ENCODE peak calls at places on chromosomes 2 and 18, in six cellular contexts. T is fibroblast of lung, C is mucosa of descending colon, Y is osteoblast, N is IMR-90, R is A673. A is an unnamed sample.
A peak's percentile ranks its signal among the peaks of the same experiment; 100 is the strongest.

GRCh38 chr2:85719609-85720240 is 25.6 kb downstream of the GNLY start:
- DNase-seq in T (no peak), C (no peak), Y (no peak), N (no peak), R (no peak), A (no peak)

GRCh38 chr18:23550898-23551297 is 35.4 kb downstream of the NPC1 start:
- DNase-seq in T (no peak), C (no peak), Y (no peak), N (no peak), R (no peak), A (no peak)

GRCh38 chr2:177291701-177292100 is 27.2 kb upstream of the NFE2L2 start:
- DNase-seq in T (no peak), C (no peak), Y (no peak), N (no peak), R (no peak), A (no peak)

GRCh38 chr18:49044898-49045297 is 94.1 kb upstream of the SMAD7 start:
- DNase-seq in T (no peak), C (no peak), Y (no peak), N (no peak), R (no peak), A (no peak)

GRCh38 chr2:126761981-126762878 is 106.3 kb downstream of the GYPC start:
- DNase-seq in T (no peak), C (no peak), Y (no peak), N (no peak), R (no peak), A (no peak)

GRCh38 chr2:129727286-129727685 is 252.2 kb upstream of the RAB6C start:
- DNase-seq in T (no peak), C (no peak), Y (no peak), N (no peak), R (no peak), A (no peak)

GRCh38 chr2:54386993-54387590 is 69.0 kb upstream of the SPTBN1 start:
- DNase-seq in T (peak; percentile 49), C (no peak), Y (no peak), N (peak; percentile 63), R (no peak), A (no peak)

GRCh38 chr2:209305746-209306196 is 118.1 kb upstream of the MAP2 start:
- DNase-seq in T (no peak), C (peak; percentile 34), Y (no peak), N (no peak), R (no peak), A (no peak)

GRCh38 chr2:20049631-20050030 is 1.8 kb downstream of the LAPTM4A start:
- DNase-seq in T (peak; percentile 36), C (no peak), Y (peak; percentile 43), N (peak; percentile 37), R (peak; percentile 53), A (no peak)

GRCh38 chr2:191636235-191636543 is 41.7 kb upstream of the NABP1 start:
- DNase-seq in T (peak; percentile 55), C (no peak), Y (peak; percentile 68), N (peak; percentile 88), R (no peak), A (no peak)

GRCh38 chr2:71389379-71390072 is 57.9 kb downstream of the ZNF638 start:
- DNase-seq in T (no peak), C (no peak), Y (no peak), N (no peak), R (no peak), A (no peak)

GRCh38 chr2:63078852-63079606 is 28.4 kb downstream of the OTX1 start:
- DNase-seq in T (no peak), C (no peak), Y (peak; percentile 25), N (no peak), R (peak; percentile 33), A (no peak)

GRCh38 chr2:80815259-80815658 is 510.7 kb upstream of the LRRTM1 start:
- DNase-seq in T (no peak), C (no peak), Y (no peak), N (no peak), R (no peak), A (no peak)

GRCh38 chr2:151973901-151974199 is 125.0 kb downstream of the CACNB4 start:
- DNase-seq in T (peak; percentile 28), C (no peak), Y (no peak), N (peak; percentile 29), R (no peak), A (no peak)

GRCh38 chr2:23423062-23423872 is 38.3 kb downstream of the KLHL29 start:
- DNase-seq in T (no peak), C (no peak), Y (no peak), N (no peak), R (no peak), A (no peak)

GRCh38 chr2:12613137-12613912 is 103.4 kb upstream of the TRIB2 start:
- DNase-seq in T (no peak), C (no peak), Y (no peak), N (no peak), R (peak; percentile 55), A (no peak)

GRCh38 chr2:66434679-66435548 is at the start of gene MEIS1:
- DNase-seq in T (peak; percentile 100), C (peak; percentile 87), Y (peak; percentile 98), N (peak; percentile 100), R (peak; percentile 98), A (peak; percentile 84)

GRCh38 chr2:85401844-85402243 is 8.3 kb downstream of the CAPG start:
- DNase-seq in T (no peak), C (no peak), Y (peak; percentile 32), N (no peak), R (no peak), A (peak; percentile 35)

GRCh38 chr18:71442830-71443229 is 1101.3 kb downstream of the CBLN2 start:
- DNase-seq in T (peak; percentile 82), C (no peak), Y (no peak), N (no peak), R (no peak), A (no peak)

GRCh38 chr18:57585846-57586242 is 658 bp downstream of the FECH start:
- DNase-seq in T (no peak), C (no peak), Y (no peak), N (no peak), R (peak; percentile 19), A (no peak)

GRCh38 chr2:233053928-233054774 is 6.0 kb upstream of the INPP5D start:
- DNase-seq in T (peak; percentile 38), C (no peak), Y (peak; percentile 93), N (peak; percentile 23), R (peak; percentile 68), A (peak; percentile 94)

GRCh38 chr18:77057043-77057442 is 75.5 kb downstream of the MBP start:
- DNase-seq in T (peak; percentile 49), C (peak; percentile 71), Y (peak; percentile 56), N (no peak), R (no peak), A (no peak)

GRCh38 chr2:19746611-19747309 is 155.0 kb downstream of the TTC32 start:
- DNase-seq in T (peak; percentile 40), C (no peak), Y (no peak), N (peak; percentile 25), R (peak; percentile 35), A (no peak)

GRCh38 chr2:178205853-178206516 is 11.7 kb downstream of the OSBPL6 start:
- DNase-seq in T (peak; percentile 18), C (no peak), Y (peak; percentile 76), N (peak; percentile 80), R (no peak), A (no peak)

GRCh38 chr18:8235916-8236315 is 373.3 kb upstream of the RAB12 start:
- DNase-seq in T (no peak), C (no peak), Y (no peak), N (no peak), R (no peak), A (no peak)

GRCh38 chr2:9215680-9216079 is 9.1 kb downstream of the ASAP2 start:
- DNase-seq in T (no peak), C (no peak), Y (no peak), N (no peak), R (no peak), A (no peak)

GRCh38 chr2:235601960-235602704 is 108.3 kb downstream of the AGAP1 start:
- DNase-seq in T (no peak), C (no peak), Y (no peak), N (no peak), R (no peak), A (no peak)

GRCh38 chr2:163182764-163183354 is 344.3 kb upstream of the KCNH7 start:
- DNase-seq in T (peak; percentile 33), C (no peak), Y (peak; percentile 14), N (peak; percentile 32), R (peak; percentile 21), A (no peak)

DNA sequence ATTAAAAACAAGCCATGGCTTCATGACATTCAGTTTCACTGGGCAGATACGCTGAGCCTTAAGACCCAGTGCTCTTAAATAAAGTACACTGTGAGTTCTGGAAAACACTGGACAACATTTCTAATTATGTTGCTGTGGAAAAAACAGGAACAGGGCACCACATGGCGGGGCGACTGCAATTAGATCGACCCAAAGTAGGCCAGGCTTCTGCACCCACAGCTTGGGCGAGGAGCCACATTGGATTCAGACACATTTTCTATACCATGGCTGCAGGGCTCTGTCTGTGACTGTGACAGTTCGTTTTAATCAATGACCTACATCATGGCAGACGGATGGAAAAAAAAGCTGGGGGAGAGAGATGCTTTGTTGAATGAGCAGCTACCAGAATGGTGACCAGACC is 227.2 kb upstream of the HS6ST1 start:
- DNase-seq in T (no peak), C (no peak), Y (no peak), N (no peak), R (no peak), A (no peak)
- TF ChIP-seq CTCF in T (no peak), C (no peak), Y (no peak), N (no peak), R (no peak), A (no peak)

GRCh38 chr2:46326231-46326980 is 29.2 kb downstream of the EPAS1 start:
- DNase-seq in T (no peak), C (no peak), Y (no peak), N (no peak), R (no peak), A (no peak)
- H3K4me1 ChIP-seq in T (peaks cover 30% of the 10 kb centered on the region), C (peaks cover 18% of the 10 kb centered on the region), Y (peaks cover 47% of the 10 kb centered on the region), N (peaks cover 39% of the 10 kb centered on the region), R (no peaks in the 10 kb centered on the region), A (peaks cover 99% of the 10 kb centered on the region)

DNA sequence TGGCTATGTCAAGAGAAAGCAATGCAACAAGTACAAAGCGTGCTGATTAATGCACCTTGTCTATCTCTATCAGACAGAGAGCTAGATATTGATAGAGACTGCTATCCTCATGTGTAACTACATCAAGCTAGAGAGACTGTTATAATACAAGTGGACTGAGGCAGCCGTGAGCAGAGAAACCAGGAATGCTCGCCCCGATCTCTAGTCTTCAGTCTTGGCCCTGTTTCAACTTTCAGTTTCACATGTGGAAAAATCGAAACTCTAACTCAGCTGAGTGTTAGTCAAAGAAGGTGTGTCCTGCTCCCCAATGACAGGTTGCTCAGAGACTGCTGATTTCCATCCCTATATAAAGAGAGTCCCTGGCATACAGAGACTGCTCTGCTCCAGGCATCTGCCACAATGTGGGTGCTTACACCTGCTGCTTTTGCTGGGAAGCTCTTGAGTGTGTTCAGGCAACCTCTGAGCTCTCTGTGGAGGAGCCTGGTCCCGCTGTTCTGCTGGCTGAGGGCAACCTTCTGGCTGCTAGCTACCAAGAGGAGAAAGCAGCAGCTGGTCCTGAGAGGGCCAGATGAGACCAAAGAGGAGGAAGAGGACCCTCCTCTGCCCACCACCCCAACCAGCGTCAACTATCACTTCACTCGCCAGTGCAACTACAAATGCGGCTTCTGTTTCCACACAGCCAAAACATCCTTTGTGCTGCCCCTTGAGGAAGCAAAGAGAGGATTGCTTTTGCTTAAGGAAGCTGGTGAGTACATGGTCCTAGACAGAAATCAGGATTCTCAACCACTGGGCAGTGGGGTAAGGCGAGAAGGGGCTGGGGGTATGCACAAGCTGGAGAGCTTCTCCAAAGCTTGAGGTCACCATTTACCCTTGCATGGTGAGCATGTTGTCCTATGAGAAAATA is at the start of gene RSAD2:
- DNase-seq in T (peak; percentile 34), C (no peak), Y (peak; percentile 9), N (peak; percentile 16), R (peak; percentile 18), A (peak; percentile 35)
- TF ChIP-seq CTCF in T (no peak), C (no peak), Y (no peak), N (no peak), R (no peak), A (no peak)

GRCh38 chr2:128535928-128536327 is 217.3 kb upstream of the HS6ST1 start:
- DNase-seq in T (peak; percentile 86), C (no peak), Y (peak; percentile 88), N (peak; percentile 94), R (peak; percentile 25), A (peak; percentile 15)
- H3K4me1 ChIP-seq in T (peaks cover 11% of the 10 kb centered on the region), C (no peaks in the 10 kb centered on the region), Y (peaks cover 21% of the 10 kb centered on the region), N (peaks cover 8% of the 10 kb centered on the region), R (no peaks in the 10 kb centered on the region), A (no peaks in the 10 kb centered on the region)

A was measured in left lung.